ENCODE peak calls at places on chromosomes 13 and 19, in five cellular contexts. Q is mesenchymal stem cell, N is H9, Z is H1, O is IMR-90. F is an unnamed sample.

GRCh38 chr13:28532226-28533048 is 37.5 kb upstream of the FLT1 start:
- DNase-seq in Q (peak), Z (peak), N (peak), O (no peak), F (peak)

GRCh38 chr13:75838366-75839017 is 202.4 kb downstream of the LMO7 start:
- DNase-seq in Q (no peak), O (no peak), N (no peak), Z (no peak), F (no peak)

GRCh38 chr13:31627097-31627496 is 112.2 kb upstream of the RXFP2 start:
- DNase-seq in N (no peak), Q (no peak), Z (no peak), O (peak), F (no peak)

GRCh38 chr13:80342541-80343371 is 1.8 kb upstream of the SPRY2 start:
- DNase-seq in O (peak), Z (peak), Q (peak), N (peak), F (peak)

GRCh38 chr13:75704942-75705320 is 68.8 kb downstream of the LMO7 start:
- DNase-seq in Q (no peak), N (peak), Z (no peak), O (no peak), F (peak)

GRCh38 chr19:13427273-13428051 is 78.8 kb downstream of the CACNA1A start:
- DNase-seq in O (no peak), Q (no peak), Z (no peak), N (no peak), F (no peak)

GRCh38 chr19:28492201-28492600 is 720.8 kb downstream of the UQCRFS1 start:
- DNase-seq in O (no peak), Q (no peak), Z (no peak), N (no peak), F (no peak)

GRCh38 chr13:98927954-98928927 is 49.6 kb downstream of the DOCK9 start:
- DNase-seq in Q (no peak), N (no peak), Z (no peak), O (peak), F (peak)

GRCh38 chr19:22784051-22784450 is at the start of gene ZNF99:
- DNase-seq in Z (no peak), O (no peak), Q (no peak), N (no peak), F (no peak)

GRCh38 chr13:110289661-110290060 is 17.3 kb downstream of the COL4A1 start:
- DNase-seq in Q (no peak), O (no peak), Z (no peak), N (no peak), F (no peak)

GRCh38 chr13:100540621-100541020 is 48.0 kb downstream of the GGACT start:
- DNase-seq in Q (peak), N (no peak), O (peak), Z (peak), F (no peak)

GRCh38 chr13:73090116-73090811 is 31.5 kb downstream of the KLF5 start:
- DNase-seq in O (peak), N (peak), Z (no peak), Q (peak), F (peak)

DNA sequence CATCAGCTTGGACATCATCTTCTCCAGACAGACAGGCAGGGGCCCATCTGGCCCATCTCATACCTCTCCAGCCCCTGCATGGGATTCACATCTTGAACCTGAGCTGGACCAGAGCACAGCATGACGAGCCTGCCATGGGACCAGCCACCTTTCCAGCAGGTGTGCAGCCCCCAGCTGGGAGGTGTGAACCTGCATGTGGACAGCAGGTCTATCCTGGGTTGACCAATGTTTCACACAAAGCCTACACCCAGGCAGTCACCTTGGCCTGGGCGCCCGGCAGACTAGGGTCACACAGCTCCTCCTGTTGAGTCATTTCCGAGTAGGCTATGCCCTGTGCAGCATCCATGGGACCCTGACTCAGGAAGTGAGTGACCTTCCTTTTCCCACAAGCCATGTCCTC is 41.4 kb downstream of the MAU2 start:
- DNase-seq in Z (no peak), O (no peak), N (no peak), Q (no peak), F (no peak)
- H3K27ac ChIP-seq in Z (no peak), O (no peak), N (no peak), Q (no peak), F (no peak)

GRCh38 chr13:44299142-44299541 is 74.5 kb upstream of the SERP2 start:
- DNase-seq in Z (no peak), O (peak), N (no peak), Q (no peak), F (no peak)

GRCh38 chr13:44300895-44301638 is 72.6 kb upstream of the SERP2 start:
- DNase-seq in Z (no peak), N (no peak), O (peak), Q (peak), F (no peak)

GRCh38 chr13:44301639-44302015 is 72.0 kb upstream of the SERP2 start:
- DNase-seq in N (no peak), Z (no peak), Q (no peak), O (no peak), F (no peak)

GRCh38 chr13:44298314-44298713 is 75.3 kb upstream of the SERP2 start:
- DNase-seq in N (no peak), O (peak), Z (no peak), Q (no peak), F (no peak)

GRCh38 chr13:44299544-44299943 is 74.1 kb upstream of the SERP2 start:
- DNase-seq in N (no peak), Q (no peak), O (no peak), Z (no peak), F (peak)
- H3K4me2 ChIP-seq in N (no peak), Q (no peak), O (no peak), Z (no peak), F (no peak)

DNA sequence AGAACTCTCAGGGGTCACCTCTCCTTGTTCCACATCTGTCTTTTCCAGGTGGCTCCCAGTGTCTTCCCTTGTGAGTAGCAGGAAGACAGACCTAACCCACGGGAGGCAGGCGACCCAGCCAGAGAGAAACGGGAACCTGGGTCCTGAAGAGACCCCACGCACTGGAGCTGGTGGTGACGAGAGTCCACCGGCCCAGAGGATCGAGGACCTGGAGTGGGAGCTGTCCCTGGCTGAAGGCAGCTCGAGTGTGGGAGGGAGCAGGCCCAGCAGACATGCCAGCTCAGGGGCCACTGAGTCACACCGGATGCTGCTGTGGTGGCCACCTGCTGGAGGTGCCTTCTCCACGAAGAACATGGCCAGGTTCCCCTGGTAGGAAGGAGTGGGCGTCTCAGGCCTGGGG is 66.5 kb upstream of the ATP12A start:
- DNase-seq in N (no peak), Z (no peak), Q (no peak), O (no peak), F (no peak)
- H3K23ac ChIP-seq in N (no peak), Z (no peak), Q (no peak), O (no peak), F (no peak)

DNA sequence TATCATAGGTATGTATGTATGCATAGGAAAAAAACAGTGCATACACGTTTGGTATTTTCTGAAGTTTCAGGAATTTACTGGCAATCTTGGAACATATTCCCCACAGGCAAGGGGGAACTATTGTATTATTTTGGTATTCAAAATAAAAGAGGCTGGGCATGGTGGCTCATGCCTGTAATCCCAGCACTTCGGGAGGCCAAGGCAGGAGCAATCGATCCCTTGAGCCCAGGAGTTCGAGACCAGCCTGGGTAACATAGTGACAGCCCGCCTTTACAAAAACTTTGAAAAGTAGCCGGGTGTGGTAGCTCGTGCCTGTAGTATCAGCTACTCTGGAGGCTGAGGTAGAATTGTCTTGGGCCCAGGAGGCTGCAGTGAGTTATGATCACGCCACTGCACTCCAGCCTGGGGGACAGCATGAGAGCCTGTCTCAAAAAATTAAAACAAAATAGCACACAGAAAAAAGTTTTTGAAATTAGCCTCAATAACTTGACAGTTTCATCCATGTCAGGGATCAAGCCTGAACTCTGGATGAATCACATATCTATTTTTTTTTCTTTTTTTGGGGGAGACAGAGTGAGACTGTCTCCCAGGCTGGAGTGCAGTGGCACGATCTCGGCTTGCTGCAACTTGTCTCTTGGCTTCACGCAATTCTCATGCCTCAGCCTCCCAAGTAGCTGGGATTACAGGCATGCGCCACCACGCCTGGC is 29.1 kb upstream of the HOMER3 start:
- DNase-seq in Q (no peak), Z (no peak), N (no peak), O (no peak), F (no peak)
- H3K27ac ChIP-seq in Q (peak), Z (no peak), N (no peak), O (peak), F (no peak)

DNA sequence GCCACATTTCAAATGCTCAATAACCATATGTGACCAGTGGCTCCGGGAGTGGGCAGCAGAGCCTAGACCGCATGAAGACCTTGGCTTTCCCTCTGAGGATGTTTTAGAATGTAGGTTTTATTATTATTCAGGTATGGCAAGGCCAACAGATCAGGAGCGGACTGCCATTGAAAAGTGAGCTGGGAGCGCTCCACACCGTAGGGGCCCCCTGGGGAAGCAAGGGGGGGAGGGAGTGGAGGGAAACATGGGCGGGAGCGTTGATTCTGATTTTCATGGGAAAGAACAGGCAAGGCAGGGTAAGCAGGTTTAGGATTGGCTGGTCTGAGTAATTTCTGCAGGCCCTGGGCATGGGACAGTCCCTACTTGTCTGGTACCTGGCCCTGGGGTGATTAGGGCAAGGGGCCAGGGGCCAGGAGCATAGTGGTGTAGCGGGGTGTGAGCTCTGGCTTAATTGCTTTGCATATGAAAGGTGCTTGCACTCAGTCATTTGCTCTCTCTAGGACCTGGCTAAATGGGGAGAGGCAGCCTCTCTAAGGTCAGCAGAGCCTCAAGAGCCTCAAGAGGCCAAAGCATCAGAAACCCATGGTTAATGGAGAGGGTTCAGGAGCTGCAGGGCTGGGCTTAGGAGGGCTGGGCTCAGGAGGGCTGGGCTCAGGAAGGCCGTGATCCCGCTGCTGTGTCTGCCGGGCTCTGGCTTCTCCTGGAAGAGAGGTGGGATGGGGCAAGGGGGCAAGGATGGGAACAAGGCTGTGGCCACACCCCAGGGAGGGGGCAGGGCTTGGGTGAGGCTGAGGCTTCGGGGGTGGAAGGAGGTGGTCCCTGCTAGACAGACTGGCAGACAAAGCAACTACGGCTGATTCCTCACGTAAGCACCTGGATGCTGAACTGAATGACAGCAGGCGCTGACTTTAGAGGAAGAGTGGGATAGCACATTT is 82.0 kb upstream of the WASF3 start:
- DNase-seq in N (peak), O (no peak), Q (no peak), Z (peak), F (no peak)
- H3K4me2 ChIP-seq in N (peak), O (peak), Q (peak), Z (peak), F (peak)

GRCh38 chr19:35643255-35644205 is 2.0 kb downstream of the ETV2 start:
- DNase-seq in N (peak), Z (peak), O (peak), Q (peak), F (peak)
- H3K23ac ChIP-seq in N (no peak), Z (no peak), O (no peak), Q (no peak), F (no peak)

GRCh38 chr19:16777811-16778210 is 51.4 kb upstream of the SIN3B start:
- DNase-seq in Z (no peak), Q (no peak), O (no peak), N (no peak), F (no peak)

GRCh38 chr19:16782719-16783118 is 46.5 kb upstream of the SIN3B start:
- DNase-seq in Z (no peak), O (no peak), Q (no peak), N (no peak), F (no peak)

GRCh38 chr19:16773939-16774338 is 54.3 kb downstream of the NWD1 start:
- DNase-seq in Z (no peak), O (no peak), N (no peak), Q (no peak), F (no peak)

GRCh38 chr19:16778796-16779411 is 50.3 kb upstream of the SIN3B start:
- DNase-seq in Q (peak), O (peak), Z (peak), N (peak), F (peak)

GRCh38 chr19:16779539-16780163 is 49.5 kb upstream of the SIN3B start:
- DNase-seq in Z (no peak), N (no peak), Q (peak), O (no peak), F (no peak)
- H3K27ac ChIP-seq in Z (no peak), N (no peak), Q (no peak), O (no peak), F (no peak)

DNA sequence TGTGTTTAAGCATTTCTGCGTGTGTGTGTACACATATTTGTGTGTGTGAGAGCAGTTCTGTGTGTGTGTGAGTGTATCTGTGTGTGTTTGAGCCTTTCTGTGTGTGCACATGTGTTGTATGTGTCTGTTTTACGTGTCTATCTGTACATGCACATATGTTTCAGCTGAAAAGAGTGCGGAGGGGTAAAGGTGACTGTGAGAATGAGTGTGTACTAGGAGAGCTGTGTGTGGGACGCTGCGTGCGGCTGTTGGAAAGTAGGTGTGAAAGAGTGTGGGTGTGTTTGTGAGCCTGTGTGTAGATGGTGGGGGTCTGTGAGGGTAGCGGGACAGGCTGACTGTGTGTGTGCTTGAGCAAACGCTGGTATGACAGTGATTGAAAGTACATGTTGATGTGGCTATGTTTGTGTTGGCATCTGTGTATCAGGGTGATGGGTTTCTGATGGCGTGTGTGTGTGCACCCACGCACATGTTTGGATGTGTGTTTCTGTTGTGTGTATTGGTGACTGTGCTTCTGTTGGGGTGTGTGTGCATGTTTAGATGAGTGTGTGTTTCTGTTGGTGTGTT is 7.5 kb upstream of the TPM4 start:
- DNase-seq in Z (no peak), N (no peak), Q (no peak), O (no peak), F (no peak)
- H3K4me2 ChIP-seq in Z (no peak), N (no peak), Q (no peak), O (peak), F (no peak)

DNA sequence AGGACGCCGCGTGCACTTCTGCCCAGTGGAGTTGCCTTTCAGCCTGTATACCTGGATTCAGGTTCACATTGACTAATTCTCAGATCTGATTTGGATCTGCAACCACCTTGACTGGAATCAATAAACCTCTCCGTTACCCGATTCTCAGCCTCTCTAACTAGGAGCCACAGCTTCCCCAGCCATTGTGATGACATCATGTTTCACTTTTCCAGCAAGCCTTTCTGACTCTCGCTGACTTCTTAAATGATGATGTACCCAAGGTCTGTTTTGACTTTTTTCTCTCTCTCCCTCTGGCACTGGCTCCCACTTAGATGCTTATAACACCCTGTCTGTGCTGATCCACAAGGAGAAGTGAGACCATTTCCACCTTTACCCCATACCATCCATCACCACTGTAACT is 13.5 kb upstream of the FAM124A start:
- DNase-seq in Z (peak), Q (no peak), N (no peak), O (no peak), F (no peak)
- H3K23ac ChIP-seq in Z (no peak), Q (no peak), N (no peak), O (no peak), F (no peak)

GRCh38 chr19:55677572-55678028 is 2.6 kb downstream of the EPN1 start:
- DNase-seq in O (no peak), Z (no peak), N (no peak), Q (no peak), F (peak)
- H3K27ac ChIP-seq in O (no peak), Z (no peak), N (no peak), Q (no peak), F (no peak)